ENCODE peak calls at places on chromosomes 1 and 21, in seven cellular contexts. Z is body of pancreas, S is neural crest cell, X is GM20000, F is fibroblast of the aortic adventitia, P is fibroblast of mammary gland, M is lower lobe of right lung. I is an unnamed sample.

GRCh38 chr1:28480308-28480707 is 25.5 kb upstream of the RCC1 start:
- DNase-seq in Z (no peak), P (no peak), M (no peak), F (no peak), S (no peak), X (no peak), I (no peak)

GRCh38 chr1:64864018-64864945 is 102.1 kb downstream of the JAK1 start:
- DNase-seq in Z (peak; percentile 70), S (no peak), P (no peak), X (peak; percentile 82), M (peak; percentile 81), F (no peak), I (peak; percentile 84)

GRCh38 chr1:103560427-103560826 is 11.0 kb upstream of the AMY2B start:
- DNase-seq in M (no peak), Z (no peak), F (no peak), P (no peak), S (no peak), X (no peak), I (no peak)

GRCh38 chr1:157966034-157966671 is 27.3 kb upstream of the KIRREL1 start:
- DNase-seq in Z (peak; percentile 82), P (peak; percentile 83), F (peak; percentile 32), M (no peak), X (no peak), S (no peak), I (no peak)

GRCh38 chr1:151946366-151946764 is 37.1 kb upstream of the THEM4 start:
- DNase-seq in P (peak; percentile 61), F (no peak), S (no peak), X (no peak), M (no peak), Z (no peak), I (no peak)

GRCh38 chr21:25560151-25560783 is 47.0 kb downstream of the MRPL39 start:
- DNase-seq in X (no peak), P (no peak), S (no peak), F (no peak), Z (no peak), M (peak; percentile 56), I (no peak)

GRCh38 chr1:29490204-29490934 is 254.0 kb downstream of the PTPRU start:
- DNase-seq in P (no peak), M (no peak), X (no peak), Z (no peak), S (no peak), F (no peak), I (no peak)

GRCh38 chr1:39973503-39974135 is 18.7 kb downstream of the MFSD2A start:
- DNase-seq in F (peak; percentile 72), S (peak; percentile 86), Z (peak; percentile 82), X (peak; percentile 81), M (peak; percentile 85), P (peak; percentile 64), I (peak; percentile 83)

GRCh38 chr1:31366796-31367195 is 6.1 kb downstream of the FABP3 start:
- DNase-seq in F (no peak), X (no peak), P (no peak), S (no peak), M (no peak), Z (no peak), I (no peak)

GRCh38 chr1:225653463-225654276 is 747 bp upstream of the ENAH start:
- DNase-seq in M (peak; percentile 69), F (peak; percentile 73), P (peak; percentile 72), S (peak; percentile 56), X (peak; percentile 30), Z (peak; percentile 75), I (peak; percentile 44)

GRCh38 chr1:66968574-66968973 is 43.8 kb downstream of the MIER1 start:
- DNase-seq in P (no peak), M (no peak), S (no peak), F (no peak), Z (no peak), X (no peak), I (no peak)

GRCh38 chr1:162878000-162878596 is 17.1 kb upstream of the CCDC190 start:
- DNase-seq in P (peak; percentile 87), M (no peak), Z (peak; percentile 59), X (peak; percentile 10), S (peak; percentile 51), F (peak; percentile 94), I (peak; percentile 14)

GRCh38 chr21:44907225-44907965 is 13.3 kb downstream of the ITGB2 start:
- DNase-seq in X (no peak), Z (no peak), F (no peak), P (no peak), M (no peak), S (no peak), I (no peak)

GRCh38 chr1:35925741-35926140 is 5.2 kb upstream of the AGO3 start:
- DNase-seq in Z (peak; percentile 35), X (no peak), S (no peak), F (peak; percentile 96), P (peak; percentile 28), M (no peak), I (no peak)

GRCh38 chr1:205600085-205600484 is 31.7 kb downstream of the ELK4 start:
- DNase-seq in X (peak; percentile 42), Z (no peak), M (no peak), P (peak; percentile 76), F (peak; percentile 61), S (no peak), I (peak; percentile 55)

GRCh38 chr21:28521932-28522826 is 470.5 kb downstream of the LTN1 start:
- DNase-seq in P (peak; percentile 82), S (no peak), Z (no peak), X (no peak), M (no peak), F (peak; percentile 88), I (no peak)

GRCh38 chr1:236773919-236774318 is 21.2 kb upstream of the MTR start:
- DNase-seq in F (no peak), M (no peak), Z (no peak), P (no peak), S (no peak), X (no peak), I (no peak)

GRCh38 chr1:204453141-204453772 is 41.3 kb downstream of the PIK3C2B start:
- DNase-seq in F (no peak), M (no peak), S (no peak), P (no peak), Z (no peak), X (peak; percentile 81), I (peak; percentile 86)

GRCh38 chr1:163119707-163120106 is 50.5 kb downstream of the RGS4 start:
- DNase-seq in S (no peak), F (no peak), X (no peak), Z (no peak), M (no peak), P (no peak), I (no peak)

GRCh38 chr1:8905582-8906191 is 27.2 kb upstream of the ENO1 start:
- DNase-seq in S (no peak), F (peak; percentile 76), P (peak; percentile 55), M (no peak), Z (no peak), X (no peak), I (no peak)

GRCh38 chr1:8902765-8903164 is 24.3 kb upstream of the ENO1 start:
- DNase-seq in M (no peak), Z (no peak), S (no peak), F (peak; percentile 65), P (peak; percentile 31), X (no peak), I (no peak)

GRCh38 chr1:8903908-8904650 is 25.6 kb upstream of the ENO1 start:
- DNase-seq in S (no peak), F (peak; percentile 97), M (no peak), Z (peak; percentile 68), P (peak; percentile 93), X (no peak), I (no peak)

GRCh38 chr1:8899046-8899445 is 20.6 kb upstream of the ENO1 start:
- DNase-seq in X (no peak), P (no peak), S (no peak), F (no peak), Z (no peak), M (no peak), I (no peak)

DNA sequence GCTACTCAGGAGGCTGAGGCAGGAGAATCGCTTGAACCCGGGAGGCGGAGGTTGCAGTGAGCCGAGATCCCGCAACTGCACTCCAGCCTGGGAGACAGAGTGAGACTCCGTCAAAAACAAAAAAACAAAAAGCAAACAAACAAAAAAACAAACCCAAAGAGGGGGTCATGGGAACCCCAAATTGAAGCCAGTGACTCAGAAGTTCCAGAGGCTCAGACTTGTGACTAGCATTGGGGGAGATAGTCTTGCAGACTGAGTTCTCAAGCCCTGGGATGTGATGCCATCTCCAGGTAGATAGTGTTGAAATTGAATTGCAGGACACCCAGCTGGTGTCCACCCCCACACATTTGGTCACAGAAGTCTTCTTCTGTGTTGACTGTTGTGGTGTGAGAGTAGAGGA is 24.9 kb upstream of the ENO1 start:
- DNase-seq in X (no peak), P (peak; percentile 50), F (peak; percentile 17), S (no peak), Z (no peak), M (no peak), I (no peak)
- TF ChIP-seq CTCF in X (no peak), P (no peak), F (no peak), S (no peak), Z (no peak), M (no peak), I (no peak)

DNA sequence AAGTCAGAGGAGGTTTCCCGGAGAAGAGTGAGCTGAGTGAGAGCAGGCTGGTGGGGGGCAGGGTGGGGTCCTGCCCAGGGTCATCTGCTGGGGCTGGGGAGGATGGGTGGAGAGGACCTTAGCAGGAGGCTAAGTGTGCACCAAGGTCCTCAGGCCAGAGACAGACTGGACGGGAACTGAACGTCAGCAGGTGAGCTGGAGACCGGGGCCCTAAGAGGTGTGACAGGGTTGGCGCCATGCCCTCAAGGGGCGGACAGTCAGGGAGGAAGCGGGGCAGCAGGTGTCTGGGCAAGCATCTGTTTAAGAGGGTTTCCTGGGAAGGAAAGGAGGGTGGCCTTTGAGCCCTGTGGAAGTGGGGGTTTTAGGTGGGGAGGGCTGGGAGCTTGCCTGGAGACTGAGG is 13.6 kb upstream of the PTPN7 start:
- DNase-seq in P (no peak), S (no peak), Z (no peak), F (no peak), X (no peak), M (no peak), I (no peak)
- TF ChIP-seq CTCF in P (no peak), S (no peak), Z (no peak), F (no peak), X (no peak), M (no peak), I (no peak)

GRCh38 chr1:181499825-181500224 is 16.5 kb downstream of the CACNA1E start:
- DNase-seq in X (no peak), S (no peak), F (no peak), P (no peak), Z (no peak), M (no peak), I (no peak)

GRCh38 chr1:181496759-181497158 is 13.4 kb downstream of the CACNA1E start:
- DNase-seq in F (no peak), Z (no peak), M (no peak), S (no peak), P (no peak), X (no peak), I (no peak)

GRCh38 chr1:181493885-181494284 is 10.6 kb downstream of the CACNA1E start:
- DNase-seq in F (no peak), Z (no peak), X (no peak), M (no peak), S (no peak), P (no peak), I (no peak)

GRCh38 chr1:181501612-181502011 is 18.3 kb downstream of the CACNA1E start:
- DNase-seq in F (no peak), P (no peak), Z (no peak), M (no peak), S (no peak), X (no peak), I (no peak)

GRCh38 chr1:181497870-181498269 is 14.6 kb downstream of the CACNA1E start:
- DNase-seq in P (no peak), X (no peak), F (no peak), Z (no peak), M (no peak), S (no peak), I (peak; percentile 28)
- TF ChIP-seq CTCF in P (no peak), X (no peak), F (no peak), Z (no peak), M (no peak), S (no peak), I (no peak)

GRCh38 chr1:14442669-14443068 is 155.8 kb upstream of the KAZN start:
- DNase-seq in M (no peak), Z (no peak), X (no peak), F (no peak), P (no peak), S (no peak), I (no peak)
- TF ChIP-seq CTCF in M (no peak), Z (no peak), X (no peak), F (no peak), P (no peak), S (no peak), I (no peak)